ENCODE peak calls at places on chromosomes 1 and 21, in four cellular contexts. G is A549, O is GM12878, M is IMR-90. R is an unnamed sample.

GRCh38 chr1:152983234-152983633 is 647 bp upstream of the SPRR1A start:
- DNase-seq in G (no peak), O (no peak), M (no peak), R (no peak)

GRCh38 chr1:80799457-80799856 is 1001.3 kb upstream of the ADGRL2 start:
- DNase-seq in G (no peak), O (no peak), M (no peak), R (no peak)

GRCh38 chr1:18344755-18345154 is 136.0 kb upstream of the KLHDC7A start:
- DNase-seq in G (no peak), O (no peak), M (no peak), R (no peak)

GRCh38 chr1:168235548-168235885 is 9.7 kb downstream of the SFT2D2 start:
- DNase-seq in G (no peak), O (no peak), M (no peak), R (no peak)

GRCh38 chr1:101282314-101283087 is 45.7 kb downstream of the S1PR1 start:
- DNase-seq in G (no peak), O (no peak), M (peak), R (no peak)

GRCh38 chr21:25994758-25995163 is 175.8 kb downstream of the APP start:
- DNase-seq in G (no peak), O (no peak), M (no peak), R (no peak)

GRCh38 chr1:98661544-98662353 is at the start of gene SNX7:
- DNase-seq in G (peak), O (no peak), M (peak), R (no peak)

GRCh38 chr1:240827786-240828185 is 215.8 kb upstream of the GREM2 start:
- DNase-seq in G (no peak), O (no peak), M (no peak), R (no peak)

GRCh38 chr1:153460551-153460950 is at the start of gene S100A7:
- DNase-seq in G (no peak), O (no peak), M (no peak), R (no peak)

GRCh38 chr1:185939142-185939541 is 205.0 kb downstream of the HMCN1 start:
- DNase-seq in G (no peak), O (no peak), M (peak), R (no peak)

GRCh38 chr1:28296401-28297220 is 32.2 kb upstream of the MED18 start:
- DNase-seq in G (no peak), O (no peak), M (no peak), R (peak)

GRCh38 chr1:167515461-167515860 is 2.9 kb downstream of the CD247 start:
- DNase-seq in G (no peak), O (no peak), M (no peak), R (no peak)

GRCh38 chr1:165226326-165226725 is 130.2 kb downstream of the LMX1A start:
- DNase-seq in G (no peak), O (no peak), M (no peak), R (no peak)

GRCh38 chr1:165224504-165224903 is 132.0 kb downstream of the LMX1A start:
- DNase-seq in G (no peak), O (no peak), M (no peak), R (no peak)

GRCh38 chr1:165228111-165228655 is 128.3 kb downstream of the LMX1A start:
- DNase-seq in G (no peak), O (no peak), M (no peak), R (no peak)

GRCh38 chr1:165225650-165226049 is 130.9 kb downstream of the LMX1A start:
- DNase-seq in G (no peak), O (no peak), M (no peak), R (no peak)

GRCh38 chr1:165228676-165229075 is 127.8 kb downstream of the LMX1A start:
- DNase-seq in G (no peak), O (no peak), M (peak), R (no peak)
- TF ChIP-seq ELK1 in G (no peak), O (no peak), M (no peak), R (no peak)

GRCh38 chr1:37718181-37718900 is 26.0 kb downstream of the CDCA8 start:
- DNase-seq in G (no peak), O (no peak), M (no peak), R (no peak)
- TF ChIP-seq ELK1 in G (no peak), O (no peak), M (no peak), R (no peak)

DNA sequence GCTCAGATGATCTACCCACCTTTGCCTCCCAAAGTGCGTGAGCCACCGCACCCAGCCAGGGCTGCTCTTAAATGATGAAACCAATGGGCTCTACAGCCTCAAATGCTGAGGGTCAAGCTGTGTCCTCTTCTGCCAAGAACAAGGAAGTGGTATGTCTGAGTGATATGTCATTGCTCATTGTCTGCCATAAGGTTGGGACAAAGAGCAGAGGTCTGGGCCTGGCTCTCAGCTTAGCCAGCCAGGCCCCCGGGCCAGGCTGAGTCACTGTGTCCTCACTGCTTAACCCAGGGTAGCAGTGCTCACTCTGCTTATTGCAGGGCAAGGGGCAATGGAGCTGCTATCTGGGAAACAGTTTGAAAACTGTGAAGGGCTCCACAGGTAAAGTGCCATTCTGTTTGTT is 8.3 kb upstream of the ETS2 start:
- DNase-seq in G (peak), O (no peak), M (no peak), R (peak)
- TF ChIP-seq ELK1 in G (no peak), O (no peak), M (no peak), R (no peak)

GRCh38 chr1:154969741-154970452 is 650 bp downstream of the SHC1 start:
- DNase-seq in G (no peak), O (no peak), M (no peak), R (no peak)

GRCh38 chr1:154971341-154971998 is 923 bp upstream of the SHC1 start:
- DNase-seq in G (no peak), O (no peak), M (no peak), R (no peak)

GRCh38 chr1:154969246-154969645 is 1.3 kb downstream of the SHC1 start:
- DNase-seq in G (no peak), O (no peak), M (no peak), R (no peak)

GRCh38 chr1:154972213-154972516 is 1.6 kb upstream of the SHC1 start:
- DNase-seq in G (no peak), O (no peak), M (no peak), R (no peak)

GRCh38 chr1:154970631-154971340 is at the start of gene SHC1:
- DNase-seq in G (peak), O (no peak), M (peak), R (peak)
- TF ChIP-seq ELK1 in G (no peak), O (no peak), M (no peak), R (no peak)

GRCh38 chr1:203148127-203148526 is 20.6 kb downstream of the ADORA1 start:
- DNase-seq in G (peak), O (no peak), M (no peak), R (peak)

GRCh38 chr1:203146537-203146936 is 19.0 kb downstream of the ADORA1 start:
- DNase-seq in G (no peak), O (no peak), M (no peak), R (no peak)

GRCh38 chr1:203149188-203149840 is 21.8 kb downstream of the ADORA1 start:
- DNase-seq in G (no peak), O (no peak), M (no peak), R (no peak)

GRCh38 chr1:203147376-203147775 is 19.9 kb downstream of the ADORA1 start:
- DNase-seq in G (no peak), O (no peak), M (no peak), R (no peak)

GRCh38 chr1:203148579-203148978 is 21.1 kb downstream of the ADORA1 start:
- DNase-seq in G (no peak), O (no peak), M (no peak), R (no peak)
- TF ChIP-seq ELK1 in G (no peak), O (no peak), M (no peak), R (no peak)

DNA sequence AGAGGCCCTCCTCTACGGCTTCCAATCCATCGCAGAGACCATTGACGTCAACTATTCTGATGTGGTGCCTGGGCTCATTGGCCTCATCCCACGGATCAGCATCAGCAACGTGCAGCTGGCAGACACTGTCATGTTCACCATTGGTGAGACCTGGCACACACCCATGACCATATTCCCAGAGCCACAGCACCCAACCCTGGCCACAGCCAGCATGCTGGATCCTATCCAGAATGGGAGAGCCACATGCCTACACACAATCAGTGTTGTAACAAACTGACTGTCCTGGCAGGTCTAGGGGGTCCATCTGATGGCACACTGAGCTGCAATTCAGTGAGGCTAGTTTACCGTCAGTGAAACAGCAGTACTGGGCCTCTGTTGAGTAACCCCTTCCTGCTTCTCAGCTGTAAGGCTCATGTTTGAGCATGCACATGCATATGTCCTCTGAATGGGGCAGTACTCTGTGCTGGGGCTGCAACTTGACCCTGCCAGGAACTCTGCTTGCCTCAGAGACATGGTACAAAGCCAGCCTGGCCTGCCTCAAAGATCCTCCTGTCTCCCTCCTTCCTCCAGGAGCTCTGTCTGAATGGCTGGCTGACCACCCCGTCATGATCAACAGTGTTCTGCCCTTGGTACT is 10.8 kb downstream of the IPO13 start:
- DNase-seq in G (no peak), O (no peak), M (no peak), R (no peak)
- TF ChIP-seq ELK1 in G (no peak), O (no peak), M (no peak), R (no peak)

R was measured in K562.